ENCODE peak calls at places on chromosomes 3 and 15, in eight cellular contexts. M, V, I, Q, K, U, Z and C are unnamed samples.

GRCh38 chr15:76147906-76148553 is 88.2 kb downstream of the TMEM266 start:
- DNase-seq in I (peak; percentile 34), V (no peak), Z (peak; percentile 28), U (peak; percentile 76), M (peak; percentile 76), Q (peak; percentile 56), K (peak; percentile 12), C (peak; percentile 93)

GRCh38 chr3:112017081-112017480 is 17.5 kb upstream of the TMPRSS7 start:
- DNase-seq in U (no peak), I (no peak), M (no peak), Z (no peak), V (no peak), Q (no peak), K (no peak), C (no peak)

GRCh38 chr3:143171656-143172055 is 52.1 kb downstream of the CHST2 start:
- DNase-seq in M (no peak), U (no peak), V (no peak), I (peak; percentile 64), Z (no peak), Q (no peak), K (no peak), C (no peak)

GRCh38 chr3:101680466-101680865 is 3.5 kb upstream of the ZBTB11 start:
- DNase-seq in V (no peak), Q (no peak), K (no peak), I (no peak), Z (no peak), M (no peak), U (no peak), C (no peak)

GRCh38 chr15:77027111-77027696 is 32.3 kb downstream of the PSTPIP1 start:
- DNase-seq in Z (no peak), M (no peak), U (no peak), Q (no peak), K (no peak), V (no peak), I (no peak), C (peak; percentile 44)

GRCh38 chr3:46024131-46024530 is 3.2 kb downstream of the XCR1 start:
- DNase-seq in V (no peak), K (no peak), Q (no peak), M (no peak), U (no peak), Z (no peak), I (peak; percentile 23), C (no peak)

GRCh38 chr15:74889390-74889881 is 406 bp upstream of the MPI start:
- DNase-seq in V (no peak), U (peak; percentile 59), Z (no peak), I (peak; percentile 39), Q (no peak), M (peak; percentile 51), K (no peak), C (peak; percentile 76)

GRCh38 chr15:40904552-40905201 is 10.4 kb downstream of the VPS18 start:
- DNase-seq in V (no peak), Q (no peak), M (no peak), K (no peak), I (no peak), U (no peak), Z (no peak), C (no peak)

GRCh38 chr15:74240002-74240568 is 4.0 kb downstream of the CCDC33 start:
- DNase-seq in I (peak; percentile 59), K (peak; percentile 88), U (peak; percentile 77), Q (no peak), V (peak; percentile 40), Z (peak; percentile 92), M (no peak), C (peak; percentile 85)

GRCh38 chr15:89845305-89845893 is 30.7 kb upstream of the ANPEP start:
- DNase-seq in K (peak; percentile 76), I (peak; percentile 92), U (no peak), V (peak; percentile 66), Z (peak; percentile 82), Q (no peak), M (no peak), C (no peak)

GRCh38 chr3:34859741-34860140 is 779.6 kb upstream of the ARPP21 start:
- DNase-seq in I (no peak), Z (no peak), K (no peak), V (no peak), M (no peak), Q (no peak), U (no peak), C (no peak)

GRCh38 chr3:117398166-117398954 is 688.8 kb downstream of the TUSC7 start:
- DNase-seq in Q (peak; percentile 23), V (no peak), M (peak; percentile 57), I (no peak), U (peak; percentile 86), K (no peak), Z (no peak), C (peak; percentile 91)

GRCh38 chr3:62368705-62369475 is 4.5 kb downstream of the FEZF2 start:
- DNase-seq in I (no peak), Z (no peak), U (peak; percentile 75), Q (no peak), K (no peak), M (peak; percentile 78), V (no peak), C (peak; percentile 87)

GRCh38 chr3:45612918-45613602 is 18.5 kb downstream of the LIMD1 start:
- DNase-seq in V (no peak), Q (no peak), M (no peak), K (no peak), I (no peak), Z (no peak), U (no peak), C (no peak)

GRCh38 chr15:52183562-52184173 is 7.5 kb downstream of the GNB5 start:
- DNase-seq in Q (peak; percentile 35), I (peak; percentile 50), Z (peak; percentile 51), V (no peak), U (no peak), K (no peak), M (peak; percentile 63), C (peak; percentile 85)

GRCh38 chr3:3464131-3464530 is 284.6 kb upstream of the CRBN start:
- DNase-seq in Q (no peak), Z (no peak), M (peak; percentile 4), V (no peak), U (no peak), I (no peak), K (no peak), C (peak; percentile 60)

GRCh38 chr3:160956785-160957184 is 148.4 kb downstream of the B3GALNT1 start:
- DNase-seq in U (no peak), V (peak; percentile 8), I (peak; percentile 46), M (no peak), K (no peak), Z (peak; percentile 50), Q (no peak), C (no peak)

GRCh38 chr3:176737480-176738147 is 459.7 kb downstream of the TBL1XR1 start:
- DNase-seq in M (no peak), Q (no peak), U (no peak), K (no peak), V (no peak), I (no peak), Z (no peak), C (no peak)

GRCh38 chr3:29494305-29495036 is 213.6 kb downstream of the RBMS3 start:
- DNase-seq in Q (no peak), V (no peak), Z (peak; percentile 29), I (peak; percentile 23), M (no peak), U (no peak), K (no peak), C (no peak)

GRCh38 chr3:109926376-109926775 is 589.0 kb upstream of the DPPA4 start:
- DNase-seq in Z (no peak), I (no peak), Q (no peak), U (no peak), K (no peak), V (no peak), M (no peak), C (no peak)

GRCh38 chr3:24149032-24149431 is 203.9 kb downstream of the NR1D2 start:
- DNase-seq in Z (no peak), Q (no peak), K (no peak), V (no peak), I (no peak), M (peak; percentile 44), U (no peak), C (peak; percentile 64)

GRCh38 chr15:33975023-33975565 is 6.8 kb downstream of the CHRM5 start:
- DNase-seq in U (no peak), Z (no peak), V (no peak), K (no peak), Q (no peak), M (no peak), I (peak; percentile 32), C (no peak)

GRCh38 chr3:156787926-156788663 is 38.1 kb upstream of the LEKR1 start:
- DNase-seq in I (peak; percentile 85), Z (peak; percentile 43), K (peak; percentile 52), Q (no peak), U (no peak), M (no peak), V (no peak), C (no peak)

GRCh38 chr3:133928136-133928893 is 32.6 kb upstream of the RAB6B start:
- DNase-seq in I (no peak), M (no peak), Z (no peak), U (no peak), K (no peak), V (no peak), Q (no peak), C (peak; percentile 41)
- H3K9ac ChIP-seq in I (no peak overlapping the region), M (no peak overlapping the region), Z (no peak overlapping the region), U (no peak overlapping the region), K (no peak overlapping the region), V (no peak overlapping the region), Q (no peak overlapping the region), C (no peak overlapping the region)

GRCh38 chr15:78050441-78050809 is 27.1 kb downstream of the TBC1D2B start:
- DNase-seq in I (no peak), Q (no peak), M (peak; percentile 26), Z (no peak), K (no peak), V (no peak), U (no peak), C (no peak)
- H3K27ac ChIP-seq in I (peak overlapping the region; percentile 62), Q (no peak overlapping the region), M (no peak overlapping the region), Z (peak overlapping the region; percentile 10), K (no peak overlapping the region), V (no peak overlapping the region), U (no peak overlapping the region), C (peak overlapping the region; percentile 33)

DNA sequence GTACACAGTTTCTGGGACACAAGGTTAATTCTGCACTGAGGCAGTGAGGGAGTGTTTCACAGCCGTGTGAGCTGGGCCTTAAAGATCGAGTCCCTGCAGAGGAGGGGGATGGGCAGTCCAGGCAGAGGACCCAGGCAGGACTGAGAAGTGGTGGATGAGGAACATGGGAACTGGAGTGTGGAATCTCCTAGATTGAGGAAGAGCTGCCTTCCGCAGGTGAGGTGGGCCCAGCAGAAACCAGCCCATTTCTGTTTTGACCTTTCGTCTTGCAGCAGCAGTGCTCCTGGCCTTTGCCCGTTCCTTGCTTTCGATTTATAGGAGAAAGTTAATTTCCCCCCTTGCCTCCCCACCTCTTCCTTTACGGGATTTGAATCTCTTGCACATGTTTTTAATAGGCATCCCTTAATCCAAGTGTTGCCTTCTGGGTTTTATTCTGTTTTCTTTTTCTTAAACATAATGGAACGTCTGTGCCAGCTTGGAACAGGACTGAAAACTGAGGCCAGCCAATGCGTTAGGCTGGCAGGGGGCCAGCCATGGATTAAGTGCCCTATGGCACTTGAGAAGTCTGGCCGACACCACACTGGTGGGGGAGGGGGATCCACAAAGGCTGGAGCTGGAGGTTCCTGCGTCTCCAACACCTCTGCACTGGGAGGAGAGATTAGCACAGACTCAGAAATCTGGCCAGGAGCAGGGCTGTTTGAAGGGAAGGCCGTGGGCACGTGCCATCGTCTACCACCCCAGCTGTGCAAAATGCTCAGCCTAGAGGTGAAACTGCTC is 78.1 kb downstream of the AAGAB start:
- DNase-seq in U (no peak), M (peak; percentile 57), I (no peak), Z (peak; percentile 32), Q (no peak), V (no peak), K (no peak), C (peak; percentile 76)
- H3K4me1 ChIP-seq in U (peaks cover 11% of the 10 kb centered on the region), M (peaks cover 14% of the 10 kb centered on the region), I (peaks cover 79% of the 10 kb centered on the region), Z (peaks cover 56% of the 10 kb centered on the region), Q (peaks cover 13% of the 10 kb centered on the region), V (no peaks in the 10 kb centered on the region), K (peaks cover 68% of the 10 kb centered on the region), C (peaks cover 20% of the 10 kb centered on the region)

GRCh38 chr3:128056258-128056657 is 4.0 kb downstream of the SEC61A1 start:
- DNase-seq in U (no peak), M (no peak), Q (no peak), I (no peak), Z (no peak), V (no peak), K (no peak), C (no peak)
- H3K9ac ChIP-seq in U (no peak overlapping the region), M (no peak overlapping the region), Q (no peak overlapping the region), I (no peak overlapping the region), Z (no peak overlapping the region), V (no peak overlapping the region), K (no peak overlapping the region), C (no peak overlapping the region)